ENCODE peak calls at places on chromosomes 2 and 18, in seven cellular contexts. X is progenitor cell of endocrine pancreas; I is stimulated activated CD8-positive, alpha-beta memory T cell treated with anti-CD3 and anti-CD28 coated beads, Interleukin-2, amount 100 ng/mL, for 48 hours; F is naive thymus-derived CD4-positive, alpha-beta T cell; O is esophagus squamous epithelium; N is T follicular helper cell; M is iris pigment epithelial cell. Z is an unnamed sample.

GRCh38 chr2:54122939-54123338 is 7.5 kb downstream of the ACYP2 start:
- DNase-seq in O (no peak), F (no peak), N (no peak), I (no peak), X (no peak), M (peak), Z (peak)

GRCh38 chr2:29561241-29562027 is 360.0 kb downstream of the ALK start:
- DNase-seq in N (no peak), O (no peak), I (no peak), F (no peak), X (no peak), M (no peak), Z (no peak)

GRCh38 chr2:95008311-95008710 is 17.2 kb upstream of the MAL start:
- DNase-seq in X (no peak), N (no peak), F (no peak), M (no peak), I (no peak), O (no peak), Z (no peak)

GRCh38 chr2:201237486-201238241 is 22.7 kb upstream of the CASP8 start:
- DNase-seq in X (no peak), F (no peak), O (no peak), N (no peak), I (no peak), M (no peak), Z (no peak)

GRCh38 chr18:46414863-46415262 is 242.2 kb downstream of the LOXHD1 start:
- DNase-seq in X (no peak), I (no peak), O (no peak), N (no peak), F (no peak), M (no peak), Z (no peak)

GRCh38 chr2:242063364-242064249 is 194.1 kb downstream of the RTP5 start:
- DNase-seq in X (no peak), F (no peak), O (no peak), N (no peak), M (no peak), I (no peak), Z (no peak)

GRCh38 chr2:38602136-38602731 is 494 bp downstream of the HNRNPLL start:
- DNase-seq in N (no peak), M (peak), O (no peak), F (peak), X (peak), I (peak), Z (no peak)

GRCh38 chr2:15096873-15097272 is 464.3 kb downstream of the NBAS start:
- DNase-seq in O (no peak), F (no peak), M (no peak), X (no peak), I (no peak), N (no peak), Z (peak)

GRCh38 chr2:219269362-219270054 is 9.7 kb upstream of the DNAJB2 start:
- DNase-seq in N (no peak), F (no peak), M (no peak), I (no peak), X (no peak), O (no peak), Z (no peak)

GRCh38 chr2:223635080-223635479 is 32.9 kb upstream of the SCG2 start:
- DNase-seq in O (no peak), X (no peak), N (no peak), I (no peak), F (no peak), M (peak), Z (peak)

GRCh38 chr2:73071452-73072399 is at the start of gene SFXN5:
- DNase-seq in X (peak), I (peak), N (peak), F (peak), O (peak), M (peak), Z (peak)

GRCh38 chr2:217160978-217161973 is 301.4 kb upstream of the TNP1 start:
- DNase-seq in F (no peak), N (no peak), M (no peak), O (no peak), I (no peak), X (no peak), Z (peak)

GRCh38 chr2:119236796-119237195 is 13.2 kb downstream of the STEAP3 start:
- DNase-seq in M (no peak), F (no peak), N (no peak), I (no peak), O (no peak), X (no peak), Z (no peak)

GRCh38 chr2:155256803-155257202 is 558.3 kb downstream of the KCNJ3 start:
- DNase-seq in N (no peak), M (no peak), X (no peak), F (no peak), O (no peak), I (no peak), Z (no peak)

GRCh38 chr2:54424555-54425163 is 31.5 kb upstream of the SPTBN1 start:
- DNase-seq in I (no peak), N (no peak), M (no peak), O (no peak), F (no peak), X (no peak), Z (no peak)

GRCh38 chr2:179354296-179354695 is 89.7 kb upstream of the SESTD1 start:
- DNase-seq in F (no peak), X (no peak), N (no peak), O (no peak), I (no peak), M (no peak), Z (no peak)

GRCh38 chr2:1744446-1745170 is at the start of gene PXDN:
- DNase-seq in N (no peak), F (no peak), M (peak), O (no peak), I (no peak), X (peak), Z (peak)

GRCh38 chr2:42970151-42970550 is 177.8 kb upstream of the HAAO start:
- DNase-seq in O (no peak), N (no peak), I (no peak), M (no peak), F (no peak), X (no peak), Z (no peak)

GRCh38 chr18:47928466-47928865 is 2.0 kb downstream of the SMAD2 start:
- DNase-seq in N (no peak), O (no peak), X (no peak), F (no peak), I (no peak), M (peak), Z (peak)

GRCh38 chr2:219001577-219002394 is 8.6 kb upstream of the CRYBA2 start:
- DNase-seq in M (no peak), N (no peak), X (peak), O (no peak), I (no peak), F (no peak), Z (no peak)

GRCh38 chr2:232741972-232742371 is 34.4 kb downstream of the KCNJ13 start:
- DNase-seq in X (no peak), N (no peak), O (no peak), F (no peak), I (no peak), M (no peak), Z (no peak)

GRCh38 chr2:107337209-107337898 is 451.4 kb upstream of the ST6GAL2 start:
- DNase-seq in M (peak), X (no peak), I (no peak), N (no peak), O (no peak), F (no peak), Z (peak)

GRCh38 chr2:238308177-238308576 is 12.1 kb upstream of the TRAF3IP1 start:
- DNase-seq in N (no peak), F (no peak), I (no peak), O (no peak), M (no peak), X (no peak), Z (no peak)

GRCh38 chr2:173652311-173652710 is 297.6 kb downstream of the CDCA7 start:
- DNase-seq in I (no peak), N (no peak), O (no peak), M (peak), F (no peak), X (no peak), Z (peak)

GRCh38 chr2:138252587-138252986 is 249.0 kb upstream of the SPOPL start:
- DNase-seq in O (no peak), X (no peak), F (no peak), M (no peak), I (no peak), N (no peak), Z (no peak)

GRCh38 chr18:76382265-76382664 is 112.8 kb downstream of the ZNF516 start:
- DNase-seq in F (no peak), O (no peak), M (no peak), I (no peak), N (no peak), X (no peak), Z (no peak)

GRCh38 chr2:98601532-98602132 is 6.7 kb downstream of the COA5 start:
- DNase-seq in O (no peak), N (no peak), I (no peak), X (no peak), M (peak), F (no peak), Z (peak)

GRCh38 chr2:3606028-3606369 is 11.1 kb downstream of the COLEC11 start:
- DNase-seq in F (no peak), I (no peak), O (no peak), X (no peak), N (no peak), M (no peak), Z (no peak)

GRCh38 chr2:208827549-208828221 is 421.1 kb downstream of the PTH2R start:
- DNase-seq in I (no peak), M (no peak), X (no peak), F (no peak), O (no peak), N (no peak), Z (no peak)

GRCh38 chr18:34738173-34738894 is 28.2 kb downstream of the DTNA start:
- DNase-seq in F (no peak), N (no peak), X (no peak), M (peak), O (no peak), I (no peak), Z (peak)

GRCh38 chr2:159711562-159712193 is 628 bp upstream of the MARCHF7 start:
- DNase-seq in N (peak), F (no peak), M (peak), X (no peak), O (no peak), I (no peak), Z (no peak)

GRCh38 chr18:7617738-7618422 is 50.8 kb downstream of the PTPRM start:
- DNase-seq in M (peak), F (no peak), I (no peak), N (no peak), O (no peak), X (no peak), Z (peak)

GRCh38 chr2:25009954-25010353 is 31.9 kb upstream of the EFR3B start:
- DNase-seq in X (no peak), F (no peak), M (no peak), I (no peak), O (no peak), N (no peak), Z (no peak)

GRCh38 chr2:101119431-101119830 is 31.8 kb downstream of the TBC1D8 start:
- DNase-seq in M (peak), F (no peak), I (no peak), N (no peak), X (no peak), O (no peak), Z (no peak)